ENCODE peak calls at places on chromosomes 13 and 19, in nine cellular contexts. V is fibroblast of villous mesenchyme, W is heart left ventricle, Y is AG04450, F is dorsolateral prefrontal cortex, I is progenitor cell of endocrine pancreas, T is WTC11, O is fibroblast of lung, C is OCI-LY7. L is an unnamed sample.

GRCh38 chr13:70623260-70623659 is 515.0 kb upstream of the KLHL1 start:
- DNase-seq in V (peak; percentile 1), W (no peak), Y (no peak), F (no peak), I (no peak), T (no peak), O (peak; percentile 3), C (peak; percentile 9), L (peak; percentile 26)

GRCh38 chr19:28563964-28564914 is 648.7 kb downstream of the UQCRFS1 start:
- DNase-seq in V (no peak), W (no peak), Y (no peak), F (no peak), I (no peak), T (no peak), O (no peak), C (no peak), L (no peak)

GRCh38 chr19:14528419-14529253 is 758 bp upstream of the TECR start:
- DNase-seq in V (peak; percentile 42), W (no peak), Y (no peak), F (no peak), I (no peak), T (no peak), O (no peak), C (no peak), L (no peak)

GRCh38 chr13:37701972-37702371 is 103.4 kb upstream of the POSTN start:
- DNase-seq in V (peak; percentile 96), W (peak; percentile 25), Y (peak; percentile 90), F (no peak), I (no peak), T (no peak), O (peak; percentile 94), C (no peak), L (no peak)

GRCh38 chr19:18762125-18763023 is 28.7 kb downstream of the COMP start:
- DNase-seq in V (peak; percentile 23), W (peak; percentile 77), Y (no peak), F (peak; percentile 99), I (no peak), T (peak; percentile 38), O (peak; percentile 72), C (no peak), L (no peak)

GRCh38 chr19:17073869-17074627 is 1.2 kb downstream of the HAUS8 start:
- DNase-seq in V (no peak), W (no peak), Y (no peak), F (no peak), I (no peak), T (no peak), O (no peak), C (peak; percentile 85), L (no peak)

GRCh38 chr19:29091127-29091526 is 121.8 kb downstream of the UQCRFS1 start:
- DNase-seq in V (no peak), W (no peak), Y (no peak), F (no peak), I (no peak), T (no peak), O (no peak), C (no peak), L (no peak)

GRCh38 chr13:80604094-80604493 is 263.2 kb upstream of the SPRY2 start:
- DNase-seq in V (no peak), W (peak; percentile 33), Y (no peak), F (no peak), I (no peak), T (no peak), O (no peak), C (no peak), L (no peak)

GRCh38 chr13:77415253-77416127 is 88.6 kb upstream of the MYCBP2 start:
- DNase-seq in V (no peak), W (no peak), Y (no peak), F (no peak), I (no peak), T (no peak), O (no peak), C (peak; percentile 58), L (no peak)

GRCh38 chr13:50128406-50129048 is 113.3 kb downstream of the KCNRG start:
- DNase-seq in V (no peak), W (no peak), Y (no peak), F (no peak), I (no peak), T (peak; percentile 45), O (no peak), C (peak; percentile 54), L (peak; percentile 47)

GRCh38 chr13:36261976-36262375 is 35.6 kb downstream of the CCDC169 start:
- DNase-seq in V (no peak), W (no peak), Y (no peak), F (no peak), I (no peak), T (no peak), O (no peak), C (no peak), L (no peak)

GRCh38 chr13:48741377-48741776 is 87.6 kb downstream of the CYSLTR2 start:
- DNase-seq in V (peak; percentile 57), W (no peak), Y (no peak), F (no peak), I (no peak), T (no peak), O (peak; percentile 41), C (no peak), L (no peak)

GRCh38 chr19:51681286-51681956 is 11.7 kb upstream of the SPACA6 start:
- DNase-seq in V (peak; percentile 82), W (peak; percentile 35), Y (no peak), F (no peak), I (no peak), T (no peak), O (no peak), C (no peak), L (no peak)

GRCh38 chr13:107866007-107866665 is 349.2 kb downstream of the LIG4 start:
- DNase-seq in V (peak; percentile 38), W (no peak), Y (no peak), F (peak; percentile 30), I (peak; percentile 30), T (peak; percentile 47), O (peak; percentile 62), C (no peak), L (peak; percentile 26)

GRCh38 chr19:1608414-1609391 is 3.4 kb upstream of the UQCR11 start:
- DNase-seq in V (no peak), W (no peak), Y (no peak), F (no peak), I (no peak), T (no peak), O (no peak), C (peak; percentile 49), L (no peak)

GRCh38 chr19:1602091-1602707 is 3.1 kb downstream of the UQCR11 start:
- DNase-seq in V (no peak), W (no peak), Y (no peak), F (no peak), I (no peak), T (no peak), O (no peak), C (no peak), L (no peak)

GRCh38 chr19:1606138-1606651 is 933 bp upstream of the UQCR11 start:
- DNase-seq in V (no peak), W (no peak), Y (no peak), F (no peak), I (no peak), T (no peak), O (no peak), C (peak; percentile 37), L (no peak)

GRCh38 chr19:1601613-1602064 is 3.6 kb downstream of the UQCR11 start:
- DNase-seq in V (no peak), W (no peak), Y (no peak), F (no peak), I (no peak), T (no peak), O (no peak), C (no peak), L (no peak)

GRCh38 chr19:1605236-1606137 is at the start of gene UQCR11:
- DNase-seq in V (peak; percentile 97), W (peak; percentile 97), Y (peak; percentile 92), F (peak; percentile 95), I (peak; percentile 83), T (peak; percentile 93), O (peak; percentile 96), C (peak; percentile 97), L (peak; percentile 98)
- TF ChIP-seq CTCF in V (peak; percentile 63), W (peak; percentile 35), Y (peak; percentile 63), F (peak; percentile 63), I (peak; percentile 61), T (no peak), O (peak; percentile 70), C (peak; percentile 73), L (peak; percentile 51)

GRCh38 chr13:42214445-42214844 is 57.5 kb upstream of the AKAP11 start:
- DNase-seq in V (no peak), W (no peak), Y (no peak), F (no peak), I (no peak), T (no peak), O (no peak), C (no peak), L (no peak)

GRCh38 chr13:42219051-42219450 is 52.9 kb upstream of the AKAP11 start:
- DNase-seq in V (no peak), W (no peak), Y (no peak), F (peak; percentile 11), I (no peak), T (no peak), O (no peak), C (no peak), L (no peak)

GRCh38 chr13:42218576-42218975 is 53.4 kb upstream of the AKAP11 start:
- DNase-seq in V (no peak), W (no peak), Y (no peak), F (peak; percentile 64), I (no peak), T (no peak), O (no peak), C (no peak), L (no peak)

GRCh38 chr13:42215578-42216421 is 56.2 kb upstream of the AKAP11 start:
- DNase-seq in V (peak; percentile 66), W (no peak), Y (peak; percentile 15), F (peak; percentile 36), I (no peak), T (peak; percentile 42), O (peak; percentile 34), C (peak; percentile 46), L (peak; percentile 9)

GRCh38 chr13:42216422-42216735 is 55.6 kb upstream of the AKAP11 start:
- DNase-seq in V (no peak), W (no peak), Y (no peak), F (no peak), I (no peak), T (no peak), O (no peak), C (no peak), L (no peak)
- TF ChIP-seq CTCF in V (no peak), W (no peak), Y (no peak), F (no peak), I (no peak), T (no peak), O (no peak), C (peak; percentile 24), L (no peak)

GRCh38 chr13:113862766-113863510 is 938 bp downstream of the GAS6 start:
- DNase-seq in V (peak; percentile 51), W (peak; percentile 87), Y (no peak), F (peak; percentile 34), I (no peak), T (peak; percentile 55), O (peak; percentile 42), C (no peak), L (peak; percentile 81)
- TF ChIP-seq CTCF in V (no peak), W (no peak), Y (no peak), F (no peak), I (peak; percentile 4), T (no peak), O (no peak), C (no peak), L (no peak)

DNA sequence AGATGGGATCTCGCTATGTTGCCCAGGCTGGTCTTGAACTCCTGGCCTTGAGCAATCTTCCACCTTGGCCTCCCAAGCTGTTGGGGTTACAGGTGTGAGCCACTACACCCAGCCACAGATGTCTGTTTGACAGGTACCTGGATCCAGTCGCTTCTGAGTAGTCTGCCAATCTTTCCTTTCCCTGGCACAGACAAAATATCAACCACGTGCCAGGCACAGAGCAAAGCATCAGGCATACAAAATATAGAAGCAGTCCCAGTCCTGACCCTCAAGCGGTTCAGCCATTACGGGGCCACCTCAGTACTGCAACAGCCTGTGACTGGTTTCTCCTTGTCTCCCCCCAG is 3.8 kb downstream of the ELAVL1 start:
- DNase-seq in V (no peak), W (no peak), Y (no peak), F (no peak), I (no peak), T (no peak), O (no peak), C (no peak), L (no peak)
- TF ChIP-seq CTCF in V (no peak), W (no peak), Y (no peak), F (no peak), I (no peak), T (no peak), O (no peak), C (no peak), L (no peak)